ENCODE peak calls at places on chromosomes 2 and 18, in eight cellular contexts. One of them, this sample, is unnamed. For H3K36me3, the result is how much of the 10 kb centered on the place peaks cover.

GRCh38 chr2:134900151-134900550 is 18.5 kb upstream of the CCNT2 start:
- DNase-seq in body of pancreas: no peak
- DNase-seq in PC-3: peak
- DNase-seq in neural progenitor cell: no peak
- DNase-seq in hepatocyte: no peak
- DNase-seq in ascending aorta: no peak
- DNase-seq in left ventricle myocardium inferior: no peak
- DNase-seq in spleen: no peak
- DNase-seq in this sample: no peak

GRCh38 chr18:50687491-50687890 is 127.6 kb downstream of the MAPK4 start:
- DNase-seq in PC-3: no peak
- DNase-seq in ascending aorta: no peak
- DNase-seq in spleen: peak
- DNase-seq in body of pancreas: peak
- DNase-seq in hepatocyte: no peak
- DNase-seq in left ventricle myocardium inferior: no peak
- DNase-seq in neural progenitor cell: no peak
- DNase-seq in this sample: peak

GRCh38 chr2:2947406-2947805 is 430.2 kb downstream of the EIPR1 start:
- DNase-seq in PC-3: no peak
- DNase-seq in body of pancreas: no peak
- DNase-seq in spleen: no peak
- DNase-seq in neural progenitor cell: no peak
- DNase-seq in left ventricle myocardium inferior: no peak
- DNase-seq in ascending aorta: no peak
- DNase-seq in hepatocyte: no peak
- DNase-seq in this sample: no peak

GRCh38 chr2:42089340-42089925 is 41.6 kb downstream of the PKDCC start:
- DNase-seq in body of pancreas: no peak
- DNase-seq in hepatocyte: peak
- DNase-seq in left ventricle myocardium inferior: peak
- DNase-seq in PC-3: peak
- DNase-seq in ascending aorta: no peak
- DNase-seq in neural progenitor cell: peak
- DNase-seq in spleen: peak
- DNase-seq in this sample: peak

GRCh38 chr2:226023383-226023782 is 623.9 kb downstream of the NYAP2 start:
- DNase-seq in hepatocyte: no peak
- DNase-seq in neural progenitor cell: peak
- DNase-seq in PC-3: peak
- DNase-seq in spleen: no peak
- DNase-seq in left ventricle myocardium inferior: no peak
- DNase-seq in body of pancreas: no peak
- DNase-seq in ascending aorta: no peak
- DNase-seq in this sample: no peak

GRCh38 chr2:27833931-27834330 is 56.3 kb downstream of the RBKS start:
- DNase-seq in neural progenitor cell: no peak
- DNase-seq in hepatocyte: no peak
- DNase-seq in spleen: no peak
- DNase-seq in left ventricle myocardium inferior: no peak
- DNase-seq in ascending aorta: no peak
- DNase-seq in body of pancreas: no peak
- DNase-seq in PC-3: no peak
- DNase-seq in this sample: no peak

GRCh38 chr2:86186431-86186830 is 8.8 kb downstream of the IMMT start:
- DNase-seq in spleen: no peak
- DNase-seq in left ventricle myocardium inferior: no peak
- DNase-seq in PC-3: no peak
- DNase-seq in hepatocyte: no peak
- DNase-seq in ascending aorta: no peak
- DNase-seq in neural progenitor cell: no peak
- DNase-seq in body of pancreas: no peak
- DNase-seq in this sample: no peak

GRCh38 chr2:120305296-120305695 is 40.6 kb upstream of the INHBB start:
- DNase-seq in neural progenitor cell: peak
- DNase-seq in hepatocyte: peak
- DNase-seq in PC-3: peak
- DNase-seq in spleen: no peak
- DNase-seq in ascending aorta: no peak
- DNase-seq in left ventricle myocardium inferior: no peak
- DNase-seq in body of pancreas: no peak
- DNase-seq in this sample: no peak

GRCh38 chr2:195498176-195498575 is 158.8 kb upstream of the SLC39A10 start:
- DNase-seq in neural progenitor cell: peak
- DNase-seq in spleen: no peak
- DNase-seq in hepatocyte: peak
- DNase-seq in PC-3: peak
- DNase-seq in left ventricle myocardium inferior: no peak
- DNase-seq in ascending aorta: peak
- DNase-seq in body of pancreas: peak
- DNase-seq in this sample: peak

GRCh38 chr2:108383146-108383830 is 5.5 kb downstream of the SULT1C4 start:
- DNase-seq in spleen: no peak
- DNase-seq in ascending aorta: no peak
- DNase-seq in hepatocyte: no peak
- DNase-seq in PC-3: peak
- DNase-seq in body of pancreas: no peak
- DNase-seq in left ventricle myocardium inferior: no peak
- DNase-seq in neural progenitor cell: peak
- DNase-seq in this sample: no peak

GRCh38 chr18:79503891-79504475 is 108.3 kb downstream of the NFATC1 start:
- DNase-seq in left ventricle myocardium inferior: no peak
- DNase-seq in neural progenitor cell: no peak
- DNase-seq in hepatocyte: no peak
- DNase-seq in body of pancreas: no peak
- DNase-seq in spleen: peak
- DNase-seq in ascending aorta: no peak
- DNase-seq in PC-3: no peak
- DNase-seq in this sample: no peak

DNA sequence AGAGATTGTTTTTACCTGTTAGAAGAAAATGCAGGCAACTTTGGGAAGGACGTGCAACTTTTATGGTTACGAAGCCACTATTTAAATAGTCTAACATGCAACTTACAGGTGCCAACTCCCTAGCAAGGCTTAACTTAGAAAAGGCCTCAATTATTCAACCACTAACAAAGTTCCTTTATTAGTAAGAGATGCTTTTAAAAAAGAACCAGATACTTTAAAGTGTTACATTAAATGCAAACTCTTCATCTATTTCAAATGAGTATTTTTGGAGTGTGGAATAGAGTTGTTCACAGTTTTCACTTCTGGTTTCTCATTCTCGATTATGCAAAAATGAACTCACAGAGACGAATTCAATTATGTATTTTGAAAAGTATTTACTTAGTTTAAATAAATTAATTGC is 51.7 kb downstream of the PELI1 start:
- DNase-seq in hepatocyte: no peak
- DNase-seq in ascending aorta: no peak
- DNase-seq in left ventricle myocardium inferior: no peak
- DNase-seq in spleen: no peak
- DNase-seq in body of pancreas: no peak
- DNase-seq in PC-3: no peak
- DNase-seq in neural progenitor cell: no peak
- DNase-seq in this sample: no peak
- H3K36me3 ChIP-seq in hepatocyte: under half
- H3K36me3 ChIP-seq in ascending aorta: under half
- H3K36me3 ChIP-seq in left ventricle myocardium inferior: under half
- H3K36me3 ChIP-seq in spleen: half or more
- H3K36me3 ChIP-seq in body of pancreas: under half
- H3K36me3 ChIP-seq in PC-3: under half
- H3K36me3 ChIP-seq in neural progenitor cell: under half
- H3K36me3 ChIP-seq in this sample: under half

DNA sequence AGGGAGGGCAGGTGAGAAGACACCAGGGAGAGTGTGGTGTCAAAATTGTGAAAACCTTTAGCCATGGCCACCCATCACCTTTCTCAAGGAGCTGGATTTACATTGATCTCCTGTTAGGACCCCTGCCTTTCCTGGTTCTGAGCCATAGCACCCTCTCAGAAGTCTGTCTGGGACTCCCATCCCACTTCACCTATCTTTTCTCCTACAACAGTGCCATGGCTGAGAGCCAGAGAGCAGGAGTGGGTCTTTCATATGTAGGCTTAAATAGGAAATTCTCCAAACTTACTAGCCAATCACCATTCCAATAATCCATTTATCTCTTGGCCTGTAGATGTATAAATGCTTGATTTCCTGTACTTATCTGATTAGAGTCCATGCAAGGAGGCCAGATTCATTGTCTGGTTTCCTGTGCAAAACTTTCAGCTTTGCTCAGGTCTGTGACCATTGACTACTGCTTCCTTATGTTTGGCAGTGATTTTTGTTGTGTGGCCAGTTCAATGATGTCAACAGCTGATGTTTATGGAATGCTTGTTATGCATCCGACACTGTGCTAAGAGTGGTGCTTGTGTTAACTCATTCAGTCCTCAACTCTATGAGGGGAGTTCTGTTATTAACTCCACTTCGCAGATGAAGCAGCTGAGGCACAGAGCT is 57.6 kb upstream of the IGFBP5 start:
- DNase-seq in spleen: no peak
- DNase-seq in neural progenitor cell: no peak
- DNase-seq in left ventricle myocardium inferior: no peak
- DNase-seq in hepatocyte: no peak
- DNase-seq in body of pancreas: no peak
- DNase-seq in ascending aorta: no peak
- DNase-seq in PC-3: no peak
- DNase-seq in this sample: no peak
- H3K4me3 ChIP-seq in spleen: no peak
- H3K4me3 ChIP-seq in neural progenitor cell: no peak
- H3K4me3 ChIP-seq in left ventricle myocardium inferior: no peak
- H3K4me3 ChIP-seq in hepatocyte: no peak
- H3K4me3 ChIP-seq in body of pancreas: no peak
- H3K4me3 ChIP-seq in ascending aorta: no peak
- H3K4me3 ChIP-seq in PC-3: no peak
- H3K4me3 ChIP-seq in this sample: no peak

DNA sequence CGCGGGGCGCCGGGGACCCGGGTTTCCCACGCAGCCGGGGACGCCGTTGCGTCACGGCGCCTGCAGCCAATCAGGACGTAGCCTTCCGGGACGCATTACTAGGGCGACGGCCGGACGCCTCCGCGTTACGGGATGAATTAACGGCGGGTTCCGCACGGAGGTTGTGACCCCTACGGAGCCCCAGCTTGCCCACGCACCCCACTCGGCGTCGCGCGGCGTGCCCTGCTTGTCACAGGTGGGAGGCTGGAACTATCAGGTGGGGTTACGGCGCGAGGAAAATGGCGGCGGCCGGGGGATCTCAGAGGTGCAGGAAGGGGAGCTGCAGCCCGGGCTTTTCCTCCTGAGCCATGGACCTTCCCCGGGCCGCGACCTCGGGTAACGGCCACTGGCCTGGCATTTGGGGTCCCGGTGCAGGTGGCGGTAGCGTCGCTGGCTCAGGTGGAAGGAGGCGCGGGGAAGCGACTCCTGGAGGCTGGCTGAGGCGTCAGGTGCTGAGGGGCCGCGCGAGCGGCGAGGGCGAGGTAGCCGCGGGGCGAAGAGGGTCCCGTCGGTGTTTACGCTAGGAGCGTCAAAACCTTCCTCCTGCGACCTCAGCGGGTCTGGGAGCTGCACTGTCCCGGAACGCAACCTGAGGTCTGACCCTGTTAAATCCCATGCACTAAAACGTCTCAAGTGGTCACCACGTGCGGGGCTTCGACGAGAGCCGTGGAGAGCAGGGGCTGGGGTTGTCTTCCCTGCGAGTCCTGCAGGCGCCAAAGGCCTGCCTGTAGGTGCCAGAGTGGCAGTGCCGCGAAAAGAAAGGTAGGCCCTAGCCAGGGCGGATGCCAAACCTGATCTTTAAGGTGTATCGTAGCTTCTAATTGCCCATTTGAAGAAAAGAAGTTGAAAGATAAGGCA is at the start of gene LCLAT1:
- DNase-seq in neural progenitor cell: peak
- DNase-seq in ascending aorta: peak
- DNase-seq in spleen: peak
- DNase-seq in hepatocyte: peak
- DNase-seq in left ventricle myocardium inferior: peak
- DNase-seq in PC-3: peak
- DNase-seq in body of pancreas: peak
- DNase-seq in this sample: peak
- TF ChIP-seq CTCF in neural progenitor cell: peak
- TF ChIP-seq CTCF in ascending aorta: no peak
- TF ChIP-seq CTCF in spleen: no peak
- TF ChIP-seq CTCF in hepatocyte: peak
- TF ChIP-seq CTCF in left ventricle myocardium inferior: peak
- TF ChIP-seq CTCF in PC-3: no peak
- TF ChIP-seq CTCF in body of pancreas: no peak
- TF ChIP-seq CTCF in this sample: no peak

DNA sequence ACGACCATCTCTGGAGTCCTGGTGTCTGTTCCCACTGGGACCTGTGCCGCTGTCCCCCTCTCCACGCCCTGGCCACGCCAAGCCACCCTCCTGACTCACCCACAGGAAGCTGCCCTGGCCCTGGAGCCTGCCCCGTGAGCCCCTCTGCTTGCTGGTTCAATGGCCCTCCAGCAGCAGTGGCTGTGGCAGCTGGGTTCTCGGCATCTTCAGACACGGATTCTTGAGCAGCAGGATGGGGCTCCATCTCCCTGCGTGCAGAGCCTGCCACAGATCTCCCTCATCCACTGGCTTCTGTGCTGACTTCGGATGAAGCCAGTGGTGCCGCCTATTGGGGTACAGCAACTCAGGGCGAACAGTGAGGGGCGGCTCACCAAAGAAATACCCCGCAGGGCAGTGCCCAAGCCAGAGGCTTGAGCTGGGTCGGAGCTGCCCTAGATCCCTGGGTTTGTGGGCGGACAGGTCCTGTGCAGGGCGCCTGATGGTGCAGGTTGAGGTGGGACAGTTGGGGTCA is 14.0 kb downstream of the CAPN10 start:
- DNase-seq in left ventricle myocardium inferior: no peak
- DNase-seq in body of pancreas: no peak
- DNase-seq in ascending aorta: no peak
- DNase-seq in neural progenitor cell: no peak
- DNase-seq in spleen: peak
- DNase-seq in PC-3: no peak
- DNase-seq in hepatocyte: no peak
- DNase-seq in this sample: no peak
- H3K36me3 ChIP-seq in left ventricle myocardium inferior: under half
- H3K36me3 ChIP-seq in body of pancreas: under half
- H3K36me3 ChIP-seq in ascending aorta: under half
- H3K36me3 ChIP-seq in neural progenitor cell: under half
- H3K36me3 ChIP-seq in spleen: half or more
- H3K36me3 ChIP-seq in PC-3: under half
- H3K36me3 ChIP-seq in hepatocyte: under half
- H3K36me3 ChIP-seq in this sample: under half

GRCh38 chr2:11715987-11716652 is 30.3 kb upstream of the LPIN1 start:
- DNase-seq in neural progenitor cell: no peak
- DNase-seq in PC-3: no peak
- DNase-seq in spleen: no peak
- DNase-seq in left ventricle myocardium inferior: no peak
- DNase-seq in body of pancreas: no peak
- DNase-seq in hepatocyte: no peak
- DNase-seq in ascending aorta: no peak
- DNase-seq in this sample: no peak
- H3K4me3 ChIP-seq in neural progenitor cell: no peak
- H3K4me3 ChIP-seq in PC-3: no peak
- H3K4me3 ChIP-seq in spleen: no peak
- H3K4me3 ChIP-seq in left ventricle myocardium inferior: no peak
- H3K4me3 ChIP-seq in body of pancreas: no peak
- H3K4me3 ChIP-seq in hepatocyte: no peak
- H3K4me3 ChIP-seq in ascending aorta: no peak
- H3K4me3 ChIP-seq in this sample: no peak

This sample was measured in lung.